ENCODE peak calls at places on chromosomes 16 and 17, in nine cellular contexts. U is progenitor cell of endocrine pancreas, G is breast epithelium, P is astrocyte of the cerebellum, I is activated B cell treated with CpG ODN at 0.5 μM for 24 hours, N is cardiac fibroblast, O is fibroblast of pulmonary artery, B is mesothelial cell of epicardium, Y is body of pancreas. J is an unnamed sample.

GRCh38 chr17:2844386-2844785 is 48.1 kb downstream of the RAP1GAP2 start:
- DNase-seq in Y (peak; percentile 32), I (no peak), G (no peak), P (no peak), O (no peak), U (no peak), B (no peak), N (no peak), J (no peak)

GRCh38 chr17:14451729-14452191 is 150.9 kb downstream of the HS3ST3B1 start:
- DNase-seq in P (no peak), Y (no peak), O (no peak), G (no peak), I (no peak), N (no peak), U (no peak), B (no peak), J (no peak)

GRCh38 chr17:46771601-46772012 is 46.9 kb downstream of the WNT3 start:
- DNase-seq in N (no peak), I (no peak), Y (no peak), G (no peak), U (no peak), P (no peak), O (no peak), B (no peak), J (no peak)

GRCh38 chr17:77907497-77908120 is 50.9 kb upstream of the TNRC6C start:
- DNase-seq in N (no peak), I (no peak), Y (no peak), P (no peak), U (no peak), G (no peak), O (no peak), B (no peak), J (no peak)

GRCh38 chr17:40448639-40449261 is 5.5 kb downstream of the IGFBP4 start:
- DNase-seq in P (no peak), U (no peak), N (peak; percentile 43), G (peak; percentile 60), I (no peak), O (peak; percentile 25), Y (peak; percentile 78), B (no peak), J (no peak)

GRCh38 chr16:30186782-30187555 is 3.6 kb downstream of the CORO1A start:
- DNase-seq in Y (peak; percentile 74), U (peak; percentile 49), O (peak; percentile 52), P (no peak), I (peak; percentile 74), N (peak; percentile 45), G (peak; percentile 41), B (peak; percentile 71), J (peak; percentile 95)

GRCh38 chr16:87496101-87496801 is 3.4 kb upstream of the ZCCHC14 start:
- DNase-seq in N (no peak), U (no peak), G (no peak), O (no peak), P (no peak), I (peak; percentile 33), B (no peak), Y (no peak), J (peak; percentile 75)

GRCh38 chr17:10814083-10814482 is 10.2 kb upstream of the TMEM238L start:
- DNase-seq in P (no peak), O (no peak), U (no peak), I (no peak), N (no peak), Y (no peak), B (no peak), G (no peak), J (no peak)

GRCh38 chr16:31052131-31052530 is 18.8 kb downstream of the STX4 start:
- DNase-seq in B (no peak), G (no peak), P (peak; percentile 44), U (no peak), I (no peak), N (peak; percentile 96), Y (peak; percentile 30), O (peak; percentile 79), J (peak; percentile 33)

DNA sequence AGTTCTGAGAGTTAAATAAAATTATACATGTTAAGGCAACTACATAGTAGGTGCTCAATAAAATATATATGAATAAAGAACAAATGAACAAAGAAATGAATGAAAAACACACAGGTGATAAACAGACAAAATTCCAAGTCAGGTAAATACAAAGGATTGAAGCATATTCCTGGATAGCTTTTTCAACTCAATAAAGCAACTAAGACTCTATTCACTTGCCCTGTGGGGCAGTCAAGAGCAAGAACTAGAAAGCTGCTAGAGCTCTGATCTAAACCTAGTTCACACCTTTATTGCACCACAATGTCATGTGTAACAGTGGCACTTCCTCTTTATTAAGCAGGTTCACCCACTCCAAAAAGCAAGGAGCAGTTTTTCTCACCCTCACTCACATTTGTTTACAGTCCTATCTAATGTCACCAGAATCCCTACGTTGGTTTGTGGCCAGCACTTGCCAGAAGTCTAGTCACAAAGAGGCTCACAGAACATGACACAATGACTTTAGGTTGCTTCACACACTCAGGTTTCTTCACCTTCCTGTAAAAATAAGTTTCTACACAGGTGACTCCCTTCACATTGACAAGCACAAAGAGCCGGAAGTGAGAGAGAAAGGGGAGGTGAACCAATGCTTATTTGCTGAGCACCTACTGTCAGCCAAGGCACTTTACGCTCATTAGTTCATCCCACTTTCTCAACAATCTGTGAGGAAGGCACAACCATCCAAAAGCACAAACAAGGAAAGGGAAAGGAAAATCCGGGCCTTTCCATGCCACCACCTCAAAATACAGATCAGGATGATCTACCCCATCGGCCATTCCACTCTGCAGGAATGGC is 70.8 kb downstream of the XPO6 start:
- DNase-seq in N (peak; percentile 21), O (peak; percentile 47), P (no peak), U (no peak), Y (peak; percentile 57), G (peak; percentile 53), I (no peak), B (no peak), J (peak; percentile 89)
- TF ChIP-seq CTCF in N (no peak), O (no peak), P (no peak), U (no peak), Y (no peak), G (no peak), I (no peak), B (no peak), J (peak; percentile 54)

GRCh38 chr17:42321555-42321954 is 33.3 kb downstream of the STAT5A start:
- DNase-seq in I (no peak), U (no peak), O (no peak), N (no peak), Y (no peak), B (no peak), G (no peak), P (no peak), J (no peak)
- TF ChIP-seq CTCF in I (no peak), U (no peak), O (no peak), N (no peak), Y (no peak), B (no peak), G (no peak), P (no peak), J (no peak)

GRCh38 chr16:54934536-54935410 is 4.1 kb downstream of the IRX5 start:
- DNase-seq in I (no peak), U (peak; percentile 34), N (no peak), B (peak; percentile 62), P (no peak), O (no peak), G (peak; percentile 49), Y (no peak), J (peak; percentile 24)
- TF ChIP-seq CTCF in I (no peak), U (peak; percentile 58), N (no peak), B (no peak), P (peak; percentile 35), O (no peak), G (no peak), Y (no peak), J (no peak)

DNA sequence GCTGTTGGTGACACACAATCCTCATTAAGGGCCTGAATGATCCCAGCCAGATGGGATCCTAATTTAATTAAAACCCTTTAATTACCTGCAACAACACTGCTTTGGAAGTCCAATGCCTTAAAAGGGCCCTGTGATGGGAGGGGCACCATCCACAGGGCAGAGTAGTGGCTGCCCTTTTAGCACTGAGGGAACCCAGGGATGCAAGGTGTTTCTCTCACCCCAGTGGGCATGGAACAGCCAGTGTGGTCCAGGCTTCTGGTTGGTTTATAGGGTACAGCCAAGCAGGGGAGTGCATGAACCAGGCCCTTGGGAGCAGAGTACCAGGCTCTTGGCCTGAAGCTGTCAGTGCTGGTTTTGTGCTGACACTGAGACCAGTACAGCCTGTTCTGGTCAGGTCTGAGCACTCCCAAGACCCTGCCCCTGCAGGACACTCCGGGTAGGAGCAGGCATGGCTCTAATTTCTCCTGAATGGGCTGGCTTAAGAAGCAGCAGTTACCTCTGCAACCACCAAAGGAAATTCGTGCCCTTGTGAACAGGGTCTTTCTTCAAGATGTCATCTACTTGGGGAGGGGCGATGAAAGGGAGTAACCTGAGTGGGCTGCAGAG is 9.9 kb downstream of the NXPH3 start:
- DNase-seq in I (no peak), U (no peak), Y (no peak), O (no peak), G (no peak), B (no peak), P (no peak), N (peak; percentile 19), J (no peak)
- TF ChIP-seq CTCF in I (no peak), U (peak; percentile 40), Y (no peak), O (peak; percentile 33), G (no peak), B (no peak), P (peak; percentile 23), N (peak; percentile 34), J (no peak)

DNA sequence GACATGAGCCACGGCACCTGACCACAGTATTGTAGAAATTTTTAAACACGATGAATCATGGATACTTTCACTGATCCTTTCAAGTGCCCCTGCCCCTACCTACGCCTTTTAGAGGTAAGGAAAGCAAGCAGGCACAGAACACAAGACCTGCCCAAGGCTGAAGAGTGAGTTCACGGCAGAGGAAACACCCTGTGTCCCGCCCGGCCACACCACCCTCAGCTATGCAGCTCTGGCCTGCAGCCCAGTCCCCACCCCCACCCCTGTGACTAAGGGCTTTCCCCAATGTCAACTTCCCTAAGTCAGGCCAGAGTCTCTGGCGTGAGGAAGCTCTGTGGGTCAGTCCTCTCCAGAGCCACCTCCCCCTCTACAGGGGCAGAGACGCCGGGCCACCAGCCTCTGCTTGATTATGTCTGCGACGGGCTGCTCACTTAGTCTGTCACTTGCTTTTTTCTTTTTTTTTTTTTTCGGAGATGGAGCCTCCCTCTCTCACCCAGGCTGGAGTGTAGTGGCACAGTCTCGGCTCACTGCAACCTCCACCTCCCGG is 8.4 kb downstream of the SLC16A5 start:
- DNase-seq in P (no peak), B (no peak), O (peak; percentile 66), U (no peak), Y (peak; percentile 83), I (no peak), G (peak; percentile 83), N (peak; percentile 84), J (no peak)
- TF ChIP-seq CTCF in P (no peak), B (no peak), O (no peak), U (no peak), Y (no peak), I (no peak), G (no peak), N (no peak), J (no peak)

GRCh38 chr17:81860756-81861568 is 627 bp upstream of the P4HB start:
- DNase-seq in U (peak; percentile 98), G (peak; percentile 100), I (peak; percentile 100), O (peak; percentile 100), N (peak; percentile 100), B (peak; percentile 100), Y (peak; percentile 100), P (peak; percentile 100), J (peak; percentile 99)
- TF ChIP-seq CTCF in U (no peak), G (peak; percentile 36), I (no peak), O (peak; percentile 13), N (no peak), B (no peak), Y (no peak), P (no peak), J (no peak)